ENCODE peak calls at places on chromosomes 1 and 21, in six cellular contexts. Q, O, B, X, G and E are unnamed samples.
A peak's percentile ranks its signal among the peaks of the same experiment; 100 is the strongest.

GRCh38 chr1:45205000-45205909 is 1.1 kb downstream of the ZSWIM5 start:
- DNase-seq in X (no peak), Q (peak; percentile 2), G (peak; percentile 19), B (peak; percentile 86), O (no peak), E (peak; percentile 22)

GRCh38 chr1:16122361-16122881 is 33.4 kb downstream of the EPHA2 start:
- DNase-seq in B (no peak), Q (no peak), G (no peak), O (no peak), X (no peak), E (no peak)

GRCh38 chr1:111656093-111657017 is 36.8 kb downstream of the RAP1A start:
- DNase-seq in B (peak; percentile 11), G (peak; percentile 32), O (no peak), Q (no peak), X (no peak), E (peak; percentile 73)

GRCh38 chr1:153598309-153599172 is 14.4 kb downstream of the S100A16 start:
- DNase-seq in X (no peak), O (no peak), G (no peak), Q (no peak), B (no peak), E (no peak)

GRCh38 chr21:21203822-21204339 is 205.7 kb downstream of the NCAM2 start:
- DNase-seq in B (no peak), G (no peak), O (no peak), Q (no peak), X (no peak), E (no peak)

GRCh38 chr1:183808296-183809027 is 3.5 kb downstream of the RGL1 start:
- DNase-seq in B (peak; percentile 53), G (no peak), O (no peak), X (no peak), Q (no peak), E (no peak)

GRCh38 chr1:154767315-154768240 is 102.5 kb downstream of the KCNN3 start:
- DNase-seq in O (no peak), Q (no peak), X (no peak), G (no peak), B (no peak), E (no peak)

GRCh38 chr1:111471012-111471411 is 2.8 kb upstream of the C1orf162 start:
- DNase-seq in X (no peak), O (peak; percentile 9), Q (no peak), B (no peak), G (no peak), E (no peak)

GRCh38 chr1:69686367-69686984 is 118.8 kb downstream of the LRRC7 start:
- DNase-seq in X (no peak), B (no peak), O (no peak), G (no peak), Q (no peak), E (no peak)